ENCODE peak calls at places on chromosomes 16 and 17, in ten cellular contexts. One of them, this sample, is unnamed.

GRCh38 chr17:60468371-60468770 is 46.1 kb downstream of the CHCT1 start:
- DNase-seq in Caco-2: no peak
- DNase-seq in A172: no peak
- DNase-seq in HEK293T: no peak
- DNase-seq in mammary epithelial cell: no peak
- DNase-seq in stimulated activated CD4-positive, alpha-beta T cell treated with anti-CD3 and anti-CD28 coated beads, Interleukin-2, amount 100 ng/mL, for 24 hours: no peak
- DNase-seq in endothelial cell: no peak
- DNase-seq in GOT3: no peak
- DNase-seq in iPS-NIHi11: no peak
- DNase-seq in G401: peak
- DNase-seq in this sample: no peak

GRCh38 chr16:69320731-69321073 is 9.6 kb downstream of the VPS4A start:
- DNase-seq in endothelial cell: no peak
- DNase-seq in iPS-NIHi11: no peak
- DNase-seq in HEK293T: no peak
- DNase-seq in A172: no peak
- DNase-seq in G401: no peak
- DNase-seq in mammary epithelial cell: no peak
- DNase-seq in GOT3: no peak
- DNase-seq in Caco-2: no peak
- DNase-seq in stimulated activated CD4-positive, alpha-beta T cell treated with anti-CD3 and anti-CD28 coated beads, Interleukin-2, amount 100 ng/mL, for 24 hours: no peak
- DNase-seq in this sample: no peak

GRCh38 chr17:1147664-1148063 is 32.1 kb downstream of the ABR start:
- DNase-seq in G401: peak
- DNase-seq in A172: peak
- DNase-seq in iPS-NIHi11: peak
- DNase-seq in HEK293T: peak
- DNase-seq in stimulated activated CD4-positive, alpha-beta T cell treated with anti-CD3 and anti-CD28 coated beads, Interleukin-2, amount 100 ng/mL, for 24 hours: no peak
- DNase-seq in GOT3: no peak
- DNase-seq in endothelial cell: peak
- DNase-seq in Caco-2: peak
- DNase-seq in mammary epithelial cell: peak
- DNase-seq in this sample: no peak

GRCh38 chr17:29135464-29135863 is 44.7 kb downstream of the MYO18A start:
- DNase-seq in A172: no peak
- DNase-seq in iPS-NIHi11: no peak
- DNase-seq in G401: no peak
- DNase-seq in mammary epithelial cell: no peak
- DNase-seq in Caco-2: no peak
- DNase-seq in HEK293T: no peak
- DNase-seq in endothelial cell: no peak
- DNase-seq in GOT3: no peak
- DNase-seq in stimulated activated CD4-positive, alpha-beta T cell treated with anti-CD3 and anti-CD28 coated beads, Interleukin-2, amount 100 ng/mL, for 24 hours: no peak
- DNase-seq in this sample: no peak

GRCh38 chr16:2230376-2230775 is 5.9 kb upstream of the DNASE1L2 start:
- DNase-seq in mammary epithelial cell: no peak
- DNase-seq in GOT3: no peak
- DNase-seq in iPS-NIHi11: peak
- DNase-seq in Caco-2: no peak
- DNase-seq in HEK293T: no peak
- DNase-seq in endothelial cell: no peak
- DNase-seq in G401: no peak
- DNase-seq in A172: no peak
- DNase-seq in stimulated activated CD4-positive, alpha-beta T cell treated with anti-CD3 and anti-CD28 coated beads, Interleukin-2, amount 100 ng/mL, for 24 hours: no peak
- DNase-seq in this sample: no peak

GRCh38 chr17:38921756-38922411 is 3.5 kb upstream of the LASP1NB start:
- DNase-seq in GOT3: no peak
- DNase-seq in mammary epithelial cell: no peak
- DNase-seq in A172: no peak
- DNase-seq in HEK293T: no peak
- DNase-seq in iPS-NIHi11: no peak
- DNase-seq in Caco-2: no peak
- DNase-seq in stimulated activated CD4-positive, alpha-beta T cell treated with anti-CD3 and anti-CD28 coated beads, Interleukin-2, amount 100 ng/mL, for 24 hours: no peak
- DNase-seq in G401: no peak
- DNase-seq in endothelial cell: no peak
- DNase-seq in this sample: no peak

GRCh38 chr16:58348986-58349385 is 43.3 kb upstream of the GINS3 start:
- DNase-seq in mammary epithelial cell: peak
- DNase-seq in stimulated activated CD4-positive, alpha-beta T cell treated with anti-CD3 and anti-CD28 coated beads, Interleukin-2, amount 100 ng/mL, for 24 hours: no peak
- DNase-seq in GOT3: no peak
- DNase-seq in iPS-NIHi11: no peak
- DNase-seq in Caco-2: no peak
- DNase-seq in A172: no peak
- DNase-seq in HEK293T: no peak
- DNase-seq in endothelial cell: no peak
- DNase-seq in G401: peak
- DNase-seq in this sample: no peak

GRCh38 chr17:964881-965280 is 14.7 kb downstream of the NXN start:
- DNase-seq in endothelial cell: no peak
- DNase-seq in Caco-2: no peak
- DNase-seq in HEK293T: no peak
- DNase-seq in stimulated activated CD4-positive, alpha-beta T cell treated with anti-CD3 and anti-CD28 coated beads, Interleukin-2, amount 100 ng/mL, for 24 hours: no peak
- DNase-seq in GOT3: no peak
- DNase-seq in A172: no peak
- DNase-seq in G401: no peak
- DNase-seq in mammary epithelial cell: no peak
- DNase-seq in iPS-NIHi11: no peak
- DNase-seq in this sample: no peak

GRCh38 chr17:43169561-43170139 is 1.4 kb upstream of the NBR1 start:
- DNase-seq in GOT3: no peak
- DNase-seq in stimulated activated CD4-positive, alpha-beta T cell treated with anti-CD3 and anti-CD28 coated beads, Interleukin-2, amount 100 ng/mL, for 24 hours: peak
- DNase-seq in G401: no peak
- DNase-seq in iPS-NIHi11: peak
- DNase-seq in HEK293T: peak
- DNase-seq in mammary epithelial cell: no peak
- DNase-seq in endothelial cell: peak
- DNase-seq in A172: no peak
- DNase-seq in Caco-2: peak
- DNase-seq in this sample: peak

GRCh38 chr17:72812823-72813222 is 279.7 kb downstream of the SLC39A11 start:
- DNase-seq in mammary epithelial cell: peak
- DNase-seq in stimulated activated CD4-positive, alpha-beta T cell treated with anti-CD3 and anti-CD28 coated beads, Interleukin-2, amount 100 ng/mL, for 24 hours: no peak
- DNase-seq in iPS-NIHi11: no peak
- DNase-seq in HEK293T: no peak
- DNase-seq in A172: peak
- DNase-seq in G401: no peak
- DNase-seq in endothelial cell: no peak
- DNase-seq in GOT3: no peak
- DNase-seq in Caco-2: no peak
- DNase-seq in this sample: no peak

GRCh38 chr17:68697850-68698313 is 96.7 kb upstream of the FAM20A start:
- DNase-seq in stimulated activated CD4-positive, alpha-beta T cell treated with anti-CD3 and anti-CD28 coated beads, Interleukin-2, amount 100 ng/mL, for 24 hours: no peak
- DNase-seq in mammary epithelial cell: peak
- DNase-seq in GOT3: no peak
- DNase-seq in endothelial cell: no peak
- DNase-seq in G401: no peak
- DNase-seq in A172: no peak
- DNase-seq in HEK293T: no peak
- DNase-seq in iPS-NIHi11: no peak
- DNase-seq in Caco-2: peak
- DNase-seq in this sample: no peak

GRCh38 chr17:4988168-4988567 is 693 bp upstream of the CAMTA2 start:
- DNase-seq in endothelial cell: no peak
- DNase-seq in G401: no peak
- DNase-seq in iPS-NIHi11: no peak
- DNase-seq in GOT3: no peak
- DNase-seq in Caco-2: no peak
- DNase-seq in stimulated activated CD4-positive, alpha-beta T cell treated with anti-CD3 and anti-CD28 coated beads, Interleukin-2, amount 100 ng/mL, for 24 hours: no peak
- DNase-seq in mammary epithelial cell: no peak
- DNase-seq in A172: no peak
- DNase-seq in HEK293T: no peak
- DNase-seq in this sample: no peak

GRCh38 chr17:76388966-76389888 is 4.8 kb downstream of the SPHK1 start:
- DNase-seq in stimulated activated CD4-positive, alpha-beta T cell treated with anti-CD3 and anti-CD28 coated beads, Interleukin-2, amount 100 ng/mL, for 24 hours: no peak
- DNase-seq in endothelial cell: no peak
- DNase-seq in GOT3: no peak
- DNase-seq in Caco-2: no peak
- DNase-seq in mammary epithelial cell: peak
- DNase-seq in A172: no peak
- DNase-seq in HEK293T: no peak
- DNase-seq in iPS-NIHi11: peak
- DNase-seq in G401: no peak
- DNase-seq in this sample: no peak

GRCh38 chr17:41549596-41550039 is 21.5 kb upstream of the KRT19 start:
- DNase-seq in mammary epithelial cell: no peak
- DNase-seq in endothelial cell: no peak
- DNase-seq in GOT3: no peak
- DNase-seq in A172: no peak
- DNase-seq in Caco-2: peak
- DNase-seq in stimulated activated CD4-positive, alpha-beta T cell treated with anti-CD3 and anti-CD28 coated beads, Interleukin-2, amount 100 ng/mL, for 24 hours: no peak
- DNase-seq in G401: no peak
- DNase-seq in iPS-NIHi11: no peak
- DNase-seq in HEK293T: no peak
- DNase-seq in this sample: no peak

GRCh38 chr16:85750827-85751641 is at the start of gene C16orf74:
- DNase-seq in GOT3: no peak
- DNase-seq in G401: no peak
- DNase-seq in mammary epithelial cell: peak
- DNase-seq in stimulated activated CD4-positive, alpha-beta T cell treated with anti-CD3 and anti-CD28 coated beads, Interleukin-2, amount 100 ng/mL, for 24 hours: peak
- DNase-seq in A172: no peak
- DNase-seq in endothelial cell: peak
- DNase-seq in Caco-2: no peak
- DNase-seq in iPS-NIHi11: peak
- DNase-seq in HEK293T: peak
- DNase-seq in this sample: no peak

GRCh38 chr16:31038993-31039392 is 5.6 kb downstream of the STX4 start:
- DNase-seq in GOT3: no peak
- DNase-seq in A172: no peak
- DNase-seq in endothelial cell: no peak
- DNase-seq in HEK293T: no peak
- DNase-seq in mammary epithelial cell: no peak
- DNase-seq in Caco-2: no peak
- DNase-seq in stimulated activated CD4-positive, alpha-beta T cell treated with anti-CD3 and anti-CD28 coated beads, Interleukin-2, amount 100 ng/mL, for 24 hours: no peak
- DNase-seq in G401: no peak
- DNase-seq in iPS-NIHi11: no peak
- DNase-seq in this sample: no peak

GRCh38 chr16:22813223-22813945 is 578 bp upstream of the HS3ST2 start:
- DNase-seq in stimulated activated CD4-positive, alpha-beta T cell treated with anti-CD3 and anti-CD28 coated beads, Interleukin-2, amount 100 ng/mL, for 24 hours: peak
- DNase-seq in endothelial cell: peak
- DNase-seq in HEK293T: peak
- DNase-seq in A172: no peak
- DNase-seq in iPS-NIHi11: peak
- DNase-seq in GOT3: no peak
- DNase-seq in mammary epithelial cell: peak
- DNase-seq in Caco-2: no peak
- DNase-seq in G401: peak
- DNase-seq in this sample: no peak

GRCh38 chr17:45145035-45145389 is 3.3 kb upstream of the HEXIM1 start:
- DNase-seq in iPS-NIHi11: no peak
- DNase-seq in stimulated activated CD4-positive, alpha-beta T cell treated with anti-CD3 and anti-CD28 coated beads, Interleukin-2, amount 100 ng/mL, for 24 hours: no peak
- DNase-seq in endothelial cell: no peak
- DNase-seq in G401: no peak
- DNase-seq in Caco-2: no peak
- DNase-seq in HEK293T: no peak
- DNase-seq in GOT3: no peak
- DNase-seq in mammary epithelial cell: no peak
- DNase-seq in A172: no peak
- DNase-seq in this sample: no peak

GRCh38 chr17:80693511-80693910 is 148.9 kb downstream of the RPTOR start:
- DNase-seq in HEK293T: no peak
- DNase-seq in GOT3: no peak
- DNase-seq in stimulated activated CD4-positive, alpha-beta T cell treated with anti-CD3 and anti-CD28 coated beads, Interleukin-2, amount 100 ng/mL, for 24 hours: no peak
- DNase-seq in G401: no peak
- DNase-seq in Caco-2: no peak
- DNase-seq in iPS-NIHi11: no peak
- DNase-seq in mammary epithelial cell: no peak
- DNase-seq in endothelial cell: no peak
- DNase-seq in A172: no peak
- DNase-seq in this sample: no peak

GRCh38 chr17:45431531-45432404 is 902 bp downstream of the ARHGAP27 start:
- DNase-seq in G401: peak
- DNase-seq in mammary epithelial cell: peak
- DNase-seq in GOT3: no peak
- DNase-seq in Caco-2: peak
- DNase-seq in A172: peak
- DNase-seq in stimulated activated CD4-positive, alpha-beta T cell treated with anti-CD3 and anti-CD28 coated beads, Interleukin-2, amount 100 ng/mL, for 24 hours: peak
- DNase-seq in iPS-NIHi11: peak
- DNase-seq in HEK293T: peak
- DNase-seq in endothelial cell: peak
- DNase-seq in this sample: peak

GRCh38 chr16:83935005-83935857 is 17.8 kb upstream of the OSGIN1 start:
- DNase-seq in Caco-2: no peak
- DNase-seq in iPS-NIHi11: no peak
- DNase-seq in G401: no peak
- DNase-seq in GOT3: no peak
- DNase-seq in A172: no peak
- DNase-seq in mammary epithelial cell: no peak
- DNase-seq in HEK293T: no peak
- DNase-seq in endothelial cell: no peak
- DNase-seq in stimulated activated CD4-positive, alpha-beta T cell treated with anti-CD3 and anti-CD28 coated beads, Interleukin-2, amount 100 ng/mL, for 24 hours: no peak
- DNase-seq in this sample: no peak

GRCh38 chr16:78368121-78369102 is 269.0 kb downstream of the WWOX start:
- DNase-seq in G401: no peak
- DNase-seq in GOT3: no peak
- DNase-seq in iPS-NIHi11: no peak
- DNase-seq in mammary epithelial cell: no peak
- DNase-seq in A172: no peak
- DNase-seq in HEK293T: no peak
- DNase-seq in stimulated activated CD4-positive, alpha-beta T cell treated with anti-CD3 and anti-CD28 coated beads, Interleukin-2, amount 100 ng/mL, for 24 hours: no peak
- DNase-seq in endothelial cell: no peak
- DNase-seq in Caco-2: no peak
- DNase-seq in this sample: no peak

GRCh38 chr17:66126231-66126630 is 65.7 kb downstream of the CEP112 start:
- DNase-seq in A172: no peak
- DNase-seq in Caco-2: no peak
- DNase-seq in GOT3: no peak
- DNase-seq in endothelial cell: no peak
- DNase-seq in HEK293T: no peak
- DNase-seq in mammary epithelial cell: no peak
- DNase-seq in iPS-NIHi11: no peak
- DNase-seq in G401: no peak
- DNase-seq in stimulated activated CD4-positive, alpha-beta T cell treated with anti-CD3 and anti-CD28 coated beads, Interleukin-2, amount 100 ng/mL, for 24 hours: no peak
- DNase-seq in this sample: no peak

GRCh38 chr17:4219241-4219640 is 44.5 kb downstream of the ANKFY1 start:
- DNase-seq in HEK293T: no peak
- DNase-seq in Caco-2: no peak
- DNase-seq in iPS-NIHi11: no peak
- DNase-seq in A172: no peak
- DNase-seq in endothelial cell: no peak
- DNase-seq in mammary epithelial cell: peak
- DNase-seq in GOT3: no peak
- DNase-seq in stimulated activated CD4-positive, alpha-beta T cell treated with anti-CD3 and anti-CD28 coated beads, Interleukin-2, amount 100 ng/mL, for 24 hours: no peak
- DNase-seq in G401: no peak
- DNase-seq in this sample: no peak

GRCh38 chr16:64253114-64253513 is 868.7 kb downstream of the CDH11 start:
- DNase-seq in G401: no peak
- DNase-seq in GOT3: no peak
- DNase-seq in iPS-NIHi11: no peak
- DNase-seq in stimulated activated CD4-positive, alpha-beta T cell treated with anti-CD3 and anti-CD28 coated beads, Interleukin-2, amount 100 ng/mL, for 24 hours: no peak
- DNase-seq in endothelial cell: no peak
- DNase-seq in HEK293T: no peak
- DNase-seq in Caco-2: no peak
- DNase-seq in mammary epithelial cell: no peak
- DNase-seq in A172: no peak
- DNase-seq in this sample: no peak

This sample was measured in natural killer cell.